ENCODE peak calls at places on chromosomes 6 and 20, in six cellular contexts. I is brain microvascular endothelial cell, Z is cardiac fibroblast, H is left lung, W is astrocyte of the spinal cord, Q is neural progenitor cell. D is an unnamed sample.
A peak's percentile ranks its signal among the peaks of the same experiment; 100 is the strongest.

GRCh38 chr6:146697921-146698320 is 99.1 kb downstream of the ADGB start:
- DNase-seq in I (no peak), Z (peak; percentile 46), H (no peak), W (no peak), Q (no peak), D (no peak)

GRCh38 chr6:131368077-131368911 is 204.7 kb upstream of the ARG1 start:
- DNase-seq in I (no peak), Z (peak; percentile 77), H (no peak), W (peak; percentile 49), Q (peak; percentile 32), D (no peak)

GRCh38 chr6:21506126-21506525 is 87.4 kb upstream of the SOX4 start:
- DNase-seq in I (no peak), Z (no peak), H (no peak), W (no peak), Q (no peak), D (no peak)

GRCh38 chr6:37550436-37550835 is 50.7 kb upstream of the CCDC167 start:
- DNase-seq in I (no peak), Z (peak; percentile 52), H (no peak), W (peak; percentile 43), Q (no peak), D (peak; percentile 62)

GRCh38 chr20:21157006-21157405 is 31.1 kb downstream of the KIZ start:
- DNase-seq in I (no peak), Z (no peak), H (no peak), W (no peak), Q (no peak), D (no peak)

GRCh38 chr6:160085713-160086505 is 35.7 kb upstream of the SLC22A1 start:
- DNase-seq in I (no peak), Z (no peak), H (no peak), W (no peak), Q (peak; percentile 20), D (no peak)

GRCh38 chr20:32188376-32189122 is 19.0 kb downstream of the PLAGL2 start:
- DNase-seq in I (no peak), Z (no peak), H (no peak), W (no peak), Q (no peak), D (no peak)

GRCh38 chr6:4503700-4504099 is 272.5 kb upstream of the CDYL start:
- DNase-seq in I (no peak), Z (no peak), H (no peak), W (no peak), Q (no peak), D (no peak)

GRCh38 chr6:118562959-118563358 is 14.9 kb downstream of the PLN start:
- DNase-seq in I (no peak), Z (peak; percentile 22), H (no peak), W (peak; percentile 64), Q (no peak), D (no peak)

GRCh38 chr6:47047479-47048411 is 5.6 kb upstream of the ADGRF1 start:
- DNase-seq in I (peak; percentile 78), Z (peak; percentile 81), H (no peak), W (peak; percentile 86), Q (peak; percentile 78), D (peak; percentile 60)

GRCh38 chr6:133435065-133435728 is 194.0 kb downstream of the EYA4 start:
- DNase-seq in I (no peak), Z (no peak), H (peak; percentile 15), W (no peak), Q (no peak), D (no peak)

GRCh38 chr6:131197716-131198115 is 62.4 kb downstream of the AKAP7 start:
- DNase-seq in I (no peak), Z (no peak), H (no peak), W (no peak), Q (no peak), D (no peak)

GRCh38 chr6:150684161-150684560 is 84.5 kb downstream of the PLEKHG1 start:
- DNase-seq in I (no peak), Z (no peak), H (no peak), W (no peak), Q (no peak), D (no peak)
- H3K4me3 ChIP-seq in I (no peak overlapping the region), Z (no peak overlapping the region), H (no peak overlapping the region), W (no peak overlapping the region), Q (no peak overlapping the region), D (no peak overlapping the region)

GRCh38 chr6:51511081-51511480 is 576.3 kb downstream of the PKHD1 start:
- DNase-seq in I (no peak), Z (no peak), H (no peak), W (peak; percentile 13), Q (no peak), D (peak; percentile 62)

GRCh38 chr6:51509597-51509996 is 577.8 kb downstream of the PKHD1 start:
- DNase-seq in I (no peak), Z (no peak), H (no peak), W (no peak), Q (no peak), D (no peak)

GRCh38 chr6:51514396-51515051 is 572.9 kb downstream of the PKHD1 start:
- DNase-seq in I (no peak), Z (no peak), H (no peak), W (peak; percentile 32), Q (peak; percentile 24), D (peak; percentile 80)

GRCh38 chr6:51513891-51514290 is 573.5 kb downstream of the PKHD1 start:
- DNase-seq in I (no peak), Z (no peak), H (no peak), W (no peak), Q (peak; percentile 51), D (no peak)

GRCh38 chr6:51515052-51515402 is 572.4 kb downstream of the PKHD1 start:
- DNase-seq in I (no peak), Z (no peak), H (no peak), W (no peak), Q (no peak), D (no peak)
- TF ChIP-seq CTCF in I (peak; percentile 14), Z (no peak), H (no peak), W (no peak), Q (peak; percentile 36), D (peak; percentile 38)

DNA sequence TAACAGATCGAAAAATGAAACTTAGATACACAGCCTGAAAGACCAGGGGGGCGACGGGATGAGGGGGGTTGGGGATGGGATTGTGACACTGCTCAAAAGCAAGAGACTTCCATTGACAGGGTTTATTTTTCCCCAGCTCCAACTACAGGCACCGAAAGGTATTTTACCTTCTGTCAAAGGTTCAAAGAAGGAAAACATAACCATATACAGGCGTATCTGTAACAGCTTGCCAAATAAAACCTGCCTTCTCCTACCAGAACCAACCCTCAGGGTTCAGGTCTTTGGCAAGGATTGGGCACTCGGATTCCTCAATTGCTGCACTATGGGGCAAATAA is 1.3 kb downstream of the EPHA7 start:
- DNase-seq in I (no peak), Z (peak; percentile 0), H (no peak), W (peak; percentile 29), Q (no peak), D (no peak)
- H3K4me3 ChIP-seq in I (peak overlapping the region; percentile 61), Z (peak overlapping the region; percentile 44), H (peak overlapping the region; percentile 26), W (peak overlapping the region; percentile 69), Q (peak overlapping the region; percentile 99), D (peak overlapping the region; percentile 78)

DNA sequence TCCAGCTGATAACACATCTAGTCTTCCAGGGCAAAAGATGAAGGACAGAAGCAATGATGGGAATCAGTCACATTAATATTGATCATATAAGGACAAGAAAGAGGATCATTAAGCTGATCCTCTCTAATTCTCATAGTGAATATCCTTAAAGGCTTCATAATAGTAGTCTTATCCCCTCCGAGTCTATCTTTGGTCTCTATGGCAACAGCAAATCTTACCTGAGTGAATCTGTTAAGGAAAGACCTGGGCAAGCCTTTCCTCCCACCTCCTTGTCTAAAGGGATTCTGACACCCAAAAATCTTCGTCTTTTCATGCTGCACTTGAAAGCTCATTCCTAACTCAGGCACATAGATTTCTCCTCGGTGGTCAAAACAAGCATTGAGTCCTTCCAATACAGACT is 86.4 kb upstream of the LYRM2 start:
- DNase-seq in I (no peak), Z (no peak), H (no peak), W (no peak), Q (no peak), D (no peak)
- TF ChIP-seq CTCF in I (no peak), Z (no peak), H (no peak), W (no peak), Q (no peak), D (no peak)